ENCODE peak calls at places on chromosome 7, in six cellular contexts. One of them, this sample, is unnamed.

GRCh38 chr7:73739387-73739767 is 775 bp upstream of the ABHD11 start:
- DNase-seq in CD4-positive, alpha-beta T cell: no peak
- DNase-seq in A549: no peak
- DNase-seq in sigmoid colon: no peak
- DNase-seq in upper lobe of right lung: peak; percentile 70
- DNase-seq in heart left ventricle: no peak
- DNase-seq in this sample: no peak

GRCh38 chr7:27171636-27172387 is 2.3 kb downstream of the HOXA10 start:
- DNase-seq in upper lobe of right lung: peak; percentile 55
- DNase-seq in A549: no peak
- DNase-seq in sigmoid colon: peak; percentile 66
- DNase-seq in CD4-positive, alpha-beta T cell: no peak
- DNase-seq in heart left ventricle: no peak
- DNase-seq in this sample: no peak

GRCh38 chr7:12210179-12211053 is 678 bp upstream of the TMEM106B start:
- DNase-seq in CD4-positive, alpha-beta T cell: peak; percentile 30
- DNase-seq in upper lobe of right lung: peak; percentile 73
- DNase-seq in A549: no peak
- DNase-seq in sigmoid colon: no peak
- DNase-seq in heart left ventricle: no peak
- DNase-seq in this sample: peak; percentile 34

GRCh38 chr7:5689118-5689517 is 92.3 kb downstream of the RNF216 start:
- DNase-seq in heart left ventricle: no peak
- DNase-seq in CD4-positive, alpha-beta T cell: peak; percentile 47
- DNase-seq in A549: no peak
- DNase-seq in upper lobe of right lung: no peak
- DNase-seq in sigmoid colon: no peak
- DNase-seq in this sample: no peak

GRCh38 chr7:23072043-23072442 is 33.5 kb upstream of the KLHL7 start:
- DNase-seq in A549: peak; percentile 9
- DNase-seq in CD4-positive, alpha-beta T cell: no peak
- DNase-seq in heart left ventricle: no peak
- DNase-seq in sigmoid colon: no peak
- DNase-seq in upper lobe of right lung: no peak
- DNase-seq in this sample: no peak

GRCh38 chr7:154832557-154833138 is 170.3 kb downstream of the PAXIP1 start:
- DNase-seq in CD4-positive, alpha-beta T cell: no peak
- DNase-seq in sigmoid colon: no peak
- DNase-seq in upper lobe of right lung: no peak
- DNase-seq in A549: peak; percentile 44
- DNase-seq in heart left ventricle: no peak
- DNase-seq in this sample: no peak

GRCh38 chr7:93977551-93977950 is 26.6 kb downstream of the BET1 start:
- DNase-seq in heart left ventricle: no peak
- DNase-seq in A549: no peak
- DNase-seq in CD4-positive, alpha-beta T cell: no peak
- DNase-seq in sigmoid colon: no peak
- DNase-seq in upper lobe of right lung: no peak
- DNase-seq in this sample: no peak

GRCh38 chr7:98137826-98138151 is 31.1 kb downstream of the LMTK2 start:
- DNase-seq in A549: no peak
- DNase-seq in heart left ventricle: no peak
- DNase-seq in CD4-positive, alpha-beta T cell: no peak
- DNase-seq in upper lobe of right lung: no peak
- DNase-seq in sigmoid colon: no peak
- DNase-seq in this sample: no peak

GRCh38 chr7:1981878-1982230 is 250.9 kb downstream of the MAD1L1 start:
- DNase-seq in sigmoid colon: no peak
- DNase-seq in heart left ventricle: no peak
- DNase-seq in CD4-positive, alpha-beta T cell: no peak
- DNase-seq in A549: no peak
- DNase-seq in upper lobe of right lung: peak; percentile 42
- DNase-seq in this sample: no peak

GRCh38 chr7:42747073-42747472 is 164.8 kb downstream of the C7orf25 start:
- DNase-seq in A549: no peak
- DNase-seq in sigmoid colon: no peak
- DNase-seq in CD4-positive, alpha-beta T cell: no peak
- DNase-seq in heart left ventricle: no peak
- DNase-seq in upper lobe of right lung: no peak
- DNase-seq in this sample: no peak

GRCh38 chr7:42744746-42745145 is 167.1 kb downstream of the C7orf25 start:
- DNase-seq in sigmoid colon: no peak
- DNase-seq in heart left ventricle: no peak
- DNase-seq in CD4-positive, alpha-beta T cell: no peak
- DNase-seq in upper lobe of right lung: no peak
- DNase-seq in A549: no peak
- DNase-seq in this sample: no peak

GRCh38 chr7:42746226-42746625 is 165.6 kb downstream of the C7orf25 start:
- DNase-seq in sigmoid colon: no peak
- DNase-seq in A549: no peak
- DNase-seq in upper lobe of right lung: no peak
- DNase-seq in heart left ventricle: no peak
- DNase-seq in CD4-positive, alpha-beta T cell: no peak
- DNase-seq in this sample: peak; percentile 20

GRCh38 chr7:42742321-42742720 is 169.5 kb downstream of the C7orf25 start:
- DNase-seq in upper lobe of right lung: no peak
- DNase-seq in CD4-positive, alpha-beta T cell: no peak
- DNase-seq in heart left ventricle: no peak
- DNase-seq in sigmoid colon: no peak
- DNase-seq in A549: no peak
- DNase-seq in this sample: no peak

GRCh38 chr7:42745357-42746022 is 166.4 kb downstream of the C7orf25 start:
- DNase-seq in CD4-positive, alpha-beta T cell: no peak
- DNase-seq in sigmoid colon: no peak
- DNase-seq in heart left ventricle: peak; percentile 33
- DNase-seq in upper lobe of right lung: no peak
- DNase-seq in A549: peak; percentile 55
- DNase-seq in this sample: no peak
- TF ChIP-seq CTCF in CD4-positive, alpha-beta T cell: peak; percentile 32
- TF ChIP-seq CTCF in sigmoid colon: no peak
- TF ChIP-seq CTCF in heart left ventricle: peak; percentile 28
- TF ChIP-seq CTCF in upper lobe of right lung: peak; percentile 57
- TF ChIP-seq CTCF in A549: peak; percentile 35
- TF ChIP-seq CTCF in this sample: peak; percentile 56

GRCh38 chr7:138974675-138975237 is 6.4 kb downstream of the KIAA1549 start:
- DNase-seq in A549: no peak
- DNase-seq in CD4-positive, alpha-beta T cell: no peak
- DNase-seq in heart left ventricle: no peak
- DNase-seq in upper lobe of right lung: no peak
- DNase-seq in sigmoid colon: no peak
- DNase-seq in this sample: no peak

GRCh38 chr7:138967159-138967558 is 14.0 kb downstream of the KIAA1549 start:
- DNase-seq in sigmoid colon: no peak
- DNase-seq in A549: no peak
- DNase-seq in upper lobe of right lung: no peak
- DNase-seq in heart left ventricle: no peak
- DNase-seq in CD4-positive, alpha-beta T cell: no peak
- DNase-seq in this sample: no peak

GRCh38 chr7:138974103-138974502 is 7.1 kb downstream of the KIAA1549 start:
- DNase-seq in sigmoid colon: no peak
- DNase-seq in CD4-positive, alpha-beta T cell: no peak
- DNase-seq in heart left ventricle: no peak
- DNase-seq in A549: no peak
- DNase-seq in upper lobe of right lung: no peak
- DNase-seq in this sample: no peak

GRCh38 chr7:138970979-138971378 is 10.2 kb downstream of the KIAA1549 start:
- DNase-seq in CD4-positive, alpha-beta T cell: no peak
- DNase-seq in A549: no peak
- DNase-seq in sigmoid colon: no peak
- DNase-seq in upper lobe of right lung: no peak
- DNase-seq in heart left ventricle: no peak
- DNase-seq in this sample: no peak

DNA sequence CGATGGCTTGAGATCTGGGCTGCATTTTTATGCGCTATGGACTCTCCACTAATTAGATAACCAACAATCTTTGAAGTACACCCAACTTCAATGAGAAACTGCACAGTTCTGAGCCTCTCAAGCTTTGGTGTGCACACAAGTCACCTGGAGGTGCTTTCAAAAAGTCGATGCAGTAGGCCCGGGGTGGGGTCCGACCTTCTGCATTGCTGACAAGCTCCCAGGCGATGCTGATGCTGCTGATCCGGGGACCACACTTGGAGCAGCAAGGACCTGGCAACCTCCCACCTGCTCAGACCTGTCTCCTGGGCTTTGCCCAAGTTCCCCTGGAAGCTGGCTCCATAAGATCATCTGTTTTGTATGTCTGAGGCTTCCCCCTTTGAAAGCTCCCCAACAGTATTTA is 10.7 kb downstream of the KIAA1549 start:
- DNase-seq in upper lobe of right lung: no peak
- DNase-seq in CD4-positive, alpha-beta T cell: no peak
- DNase-seq in heart left ventricle: no peak
- DNase-seq in A549: no peak
- DNase-seq in sigmoid colon: no peak
- DNase-seq in this sample: no peak
- H3K27ac ChIP-seq in upper lobe of right lung: no peak overlapping the region
- H3K27ac ChIP-seq in CD4-positive, alpha-beta T cell: no peak overlapping the region
- H3K27ac ChIP-seq in heart left ventricle: no peak overlapping the region
- H3K27ac ChIP-seq in A549: no peak overlapping the region
- H3K27ac ChIP-seq in sigmoid colon: no peak overlapping the region
- H3K27ac ChIP-seq in this sample: no peak overlapping the region

DNA sequence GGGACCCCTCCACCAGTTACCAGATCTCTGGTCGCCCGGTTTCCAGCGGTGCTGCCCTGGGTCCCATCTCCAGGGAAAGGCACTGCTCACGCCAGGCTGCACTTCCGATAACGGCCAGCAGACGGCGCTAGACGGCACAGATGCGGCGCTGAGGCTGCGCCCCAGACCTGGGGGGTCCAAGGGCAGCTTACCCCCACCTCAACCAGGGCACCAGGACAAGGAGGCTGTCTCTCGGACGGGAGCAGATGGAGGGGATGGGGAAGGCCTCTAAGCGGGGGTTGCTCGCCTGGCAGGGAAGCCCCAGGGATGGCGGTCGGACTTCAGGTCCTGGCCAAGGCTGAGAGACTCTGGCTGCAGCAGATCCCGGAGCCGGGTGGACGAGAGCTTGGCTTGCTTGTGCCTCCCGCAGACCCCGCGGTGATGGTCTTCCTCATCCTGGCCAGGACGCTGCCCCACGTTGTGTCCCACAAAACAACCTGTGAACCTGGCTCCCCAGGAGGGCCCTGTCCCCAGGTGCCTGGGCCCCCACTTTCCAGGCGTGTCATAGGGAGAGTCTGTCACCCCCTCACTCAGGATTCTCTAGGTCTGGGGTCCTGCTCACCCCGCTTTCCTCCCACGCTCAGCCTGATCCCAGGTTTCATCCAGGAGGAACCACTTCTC is 23.9 kb upstream of the ZNF716 start:
- DNase-seq in upper lobe of right lung: no peak
- DNase-seq in heart left ventricle: no peak
- DNase-seq in sigmoid colon: peak; percentile 63
- DNase-seq in A549: no peak
- DNase-seq in CD4-positive, alpha-beta T cell: no peak
- DNase-seq in this sample: no peak
- TF ChIP-seq CTCF in upper lobe of right lung: peak; percentile 21
- TF ChIP-seq CTCF in heart left ventricle: peak; percentile 50
- TF ChIP-seq CTCF in sigmoid colon: no peak
- TF ChIP-seq CTCF in A549: no peak
- TF ChIP-seq CTCF in CD4-positive, alpha-beta T cell: no peak
- TF ChIP-seq CTCF in this sample: no peak

GRCh38 chr7:39696631-39697030 is 73.3 kb downstream of the RALA start:
- DNase-seq in A549: no peak
- DNase-seq in CD4-positive, alpha-beta T cell: no peak
- DNase-seq in sigmoid colon: no peak
- DNase-seq in upper lobe of right lung: no peak
- DNase-seq in heart left ventricle: no peak
- DNase-seq in this sample: no peak
- H3K27ac ChIP-seq in A549: no peak overlapping the region
- H3K27ac ChIP-seq in CD4-positive, alpha-beta T cell: no peak overlapping the region
- H3K27ac ChIP-seq in sigmoid colon: no peak overlapping the region
- H3K27ac ChIP-seq in upper lobe of right lung: no peak overlapping the region
- H3K27ac ChIP-seq in heart left ventricle: no peak overlapping the region
- H3K27ac ChIP-seq in this sample: no peak overlapping the region

GRCh38 chr7:106285801-106286492 is 1.2 kb upstream of the NAMPT start:
- DNase-seq in upper lobe of right lung: no peak
- DNase-seq in sigmoid colon: no peak
- DNase-seq in heart left ventricle: no peak
- DNase-seq in A549: no peak
- DNase-seq in CD4-positive, alpha-beta T cell: no peak
- DNase-seq in this sample: no peak
- TF ChIP-seq CTCF in upper lobe of right lung: no peak
- TF ChIP-seq CTCF in sigmoid colon: no peak
- TF ChIP-seq CTCF in heart left ventricle: no peak
- TF ChIP-seq CTCF in A549: no peak
- TF ChIP-seq CTCF in CD4-positive, alpha-beta T cell: no peak
- TF ChIP-seq CTCF in this sample: no peak

GRCh38 chr7:50317221-50317678 is 12.7 kb downstream of the IKZF1 start:
- DNase-seq in CD4-positive, alpha-beta T cell: no peak
- DNase-seq in sigmoid colon: no peak
- DNase-seq in upper lobe of right lung: no peak
- DNase-seq in A549: no peak
- DNase-seq in heart left ventricle: no peak
- DNase-seq in this sample: no peak

GRCh38 chr7:50312589-50313162 is 8.2 kb downstream of the IKZF1 start:
- DNase-seq in A549: no peak
- DNase-seq in upper lobe of right lung: no peak
- DNase-seq in sigmoid colon: no peak
- DNase-seq in CD4-positive, alpha-beta T cell: no peak
- DNase-seq in heart left ventricle: no peak
- DNase-seq in this sample: no peak

GRCh38 chr7:50314778-50315177 is 10.3 kb downstream of the IKZF1 start:
- DNase-seq in upper lobe of right lung: no peak
- DNase-seq in A549: no peak
- DNase-seq in CD4-positive, alpha-beta T cell: no peak
- DNase-seq in sigmoid colon: no peak
- DNase-seq in heart left ventricle: no peak
- DNase-seq in this sample: no peak

GRCh38 chr7:50315739-50316671 is 11.5 kb downstream of the IKZF1 start:
- DNase-seq in A549: no peak
- DNase-seq in heart left ventricle: no peak
- DNase-seq in upper lobe of right lung: no peak
- DNase-seq in sigmoid colon: no peak
- DNase-seq in CD4-positive, alpha-beta T cell: no peak
- DNase-seq in this sample: no peak

DNA sequence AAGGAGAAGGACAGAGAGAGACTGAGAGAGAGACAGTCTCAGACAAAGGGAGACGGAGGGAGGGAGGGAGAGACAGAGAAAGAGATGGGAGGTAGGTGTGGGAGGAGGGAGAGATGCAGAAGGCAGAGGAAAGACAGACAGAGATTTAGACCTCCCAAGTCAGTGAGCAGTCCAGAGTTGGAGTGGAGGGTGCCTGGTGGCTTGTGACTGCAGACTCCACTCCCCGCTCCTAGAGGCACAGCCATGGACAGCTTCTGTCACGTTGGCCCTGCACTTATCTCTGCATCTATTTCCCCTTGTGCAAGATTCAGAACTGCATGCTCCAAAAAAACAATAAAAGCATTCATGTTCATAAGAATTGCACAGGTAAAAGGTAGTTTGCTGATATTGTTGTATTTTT is 10.7 kb downstream of the IKZF1 start:
- DNase-seq in heart left ventricle: no peak
- DNase-seq in sigmoid colon: no peak
- DNase-seq in upper lobe of right lung: no peak
- DNase-seq in CD4-positive, alpha-beta T cell: no peak
- DNase-seq in A549: no peak
- DNase-seq in this sample: no peak
- H3K27ac ChIP-seq in heart left ventricle: no peak overlapping the region
- H3K27ac ChIP-seq in sigmoid colon: no peak overlapping the region
- H3K27ac ChIP-seq in upper lobe of right lung: peak overlapping the region; percentile 51
- H3K27ac ChIP-seq in CD4-positive, alpha-beta T cell: peak overlapping the region; percentile 93
- H3K27ac ChIP-seq in A549: no peak overlapping the region
- H3K27ac ChIP-seq in this sample: no peak overlapping the region

This sample was measured in RWPE1.